ENCODE peak calls at places on chromosomes 4 and X, in four cellular contexts. One of them, this sample, is unnamed.

GRCh38 chr4:52990706-52991105 is 128.6 kb downstream of the RASL11B start:
- DNase-seq in HuH-7.5: no peak
- DNase-seq in AG08396: no peak
- DNase-seq in WERI-Rb-1: no peak
- DNase-seq in this sample: no peak

GRCh38 chr4:110683600-110683999 is 60.7 kb upstream of the PITX2 start:
- DNase-seq in WERI-Rb-1: no peak
- DNase-seq in HuH-7.5: no peak
- DNase-seq in AG08396: no peak
- DNase-seq in this sample: no peak

GRCh38 chr4:36549256-36549655 is 267.8 kb downstream of the DTHD1 start:
- DNase-seq in WERI-Rb-1: no peak
- DNase-seq in AG08396: no peak
- DNase-seq in HuH-7.5: no peak
- DNase-seq in this sample: no peak

GRCh38 chr4:1991596-1992434 is 17.0 kb downstream of the NELFA start:
- DNase-seq in AG08396: no peak
- DNase-seq in WERI-Rb-1: no peak
- DNase-seq in HuH-7.5: no peak
- DNase-seq in this sample: no peak

GRCh38 chr4:75302648-75303047 is 211.6 kb downstream of the RCHY1 start:
- DNase-seq in AG08396: no peak
- DNase-seq in WERI-Rb-1: no peak
- DNase-seq in HuH-7.5: no peak
- DNase-seq in this sample: no peak

GRCh38 chrX:71913156-71913950 is 2.7 kb downstream of the NHSL2 start:
- DNase-seq in WERI-Rb-1: no peak
- DNase-seq in HuH-7.5: no peak
- DNase-seq in AG08396: no peak
- DNase-seq in this sample: peak; percentile 73

GRCh38 chrX:16874458-16875095 is 4.4 kb upstream of the RBBP7 start:
- DNase-seq in WERI-Rb-1: no peak
- DNase-seq in HuH-7.5: no peak
- DNase-seq in AG08396: no peak
- DNase-seq in this sample: no peak

GRCh38 chrX:151393514-151393913 is 3.5 kb upstream of the VMA21 start:
- DNase-seq in WERI-Rb-1: no peak
- DNase-seq in HuH-7.5: no peak
- DNase-seq in AG08396: no peak
- DNase-seq in this sample: no peak

GRCh38 chrX:39728025-39728424 is 369.7 kb downstream of the BCOR start:
- DNase-seq in HuH-7.5: no peak
- DNase-seq in WERI-Rb-1: no peak
- DNase-seq in AG08396: no peak
- DNase-seq in this sample: no peak

GRCh38 chrX:21800344-21800770 is 39.1 kb upstream of the MBTPS2 start:
- DNase-seq in WERI-Rb-1: no peak
- DNase-seq in HuH-7.5: no peak
- DNase-seq in AG08396: no peak
- DNase-seq in this sample: peak; percentile 52

GRCh38 chr4:3525532-3526430 is 6.4 kb downstream of the LRPAP1 start:
- DNase-seq in HuH-7.5: no peak
- DNase-seq in AG08396: no peak
- DNase-seq in WERI-Rb-1: no peak
- DNase-seq in this sample: no peak

GRCh38 chrX:110403839-110404238 is 45.2 kb downstream of the RTL9 start:
- DNase-seq in HuH-7.5: no peak
- DNase-seq in AG08396: no peak
- DNase-seq in WERI-Rb-1: no peak
- DNase-seq in this sample: no peak

GRCh38 chrX:35090801-35091200 is 148.2 kb downstream of the FAM47B start:
- DNase-seq in AG08396: peak; percentile 8
- DNase-seq in WERI-Rb-1: no peak
- DNase-seq in HuH-7.5: no peak
- DNase-seq in this sample: no peak

GRCh38 chr4:86044593-86044985 is 315.3 kb downstream of the MAPK10 start:
- DNase-seq in WERI-Rb-1: no peak
- DNase-seq in HuH-7.5: no peak
- DNase-seq in AG08396: no peak
- DNase-seq in this sample: no peak

GRCh38 chr4:40656221-40656863 is 26.7 kb upstream of the RBM47 start:
- DNase-seq in AG08396: no peak
- DNase-seq in WERI-Rb-1: no peak
- DNase-seq in HuH-7.5: no peak
- DNase-seq in this sample: peak; percentile 72

GRCh38 chrX:68826113-68826980 is 2.5 kb upstream of the EFNB1 start:
- DNase-seq in WERI-Rb-1: no peak
- DNase-seq in AG08396: no peak
- DNase-seq in HuH-7.5: no peak
- DNase-seq in this sample: no peak

GRCh38 chrX:16586371-16587112 is 63.4 kb upstream of the S100G start:
- DNase-seq in WERI-Rb-1: no peak
- DNase-seq in HuH-7.5: no peak
- DNase-seq in AG08396: no peak
- DNase-seq in this sample: no peak

GRCh38 chr4:147518846-147519767 is 38.2 kb downstream of the EDNRA start:
- DNase-seq in AG08396: peak; percentile 52
- DNase-seq in HuH-7.5: peak; percentile 29
- DNase-seq in WERI-Rb-1: peak; percentile 87
- DNase-seq in this sample: peak; percentile 71

GRCh38 chrX:72714471-72714916 is 388 bp upstream of the PHKA1 start:
- DNase-seq in WERI-Rb-1: peak; percentile 37
- DNase-seq in HuH-7.5: no peak
- DNase-seq in AG08396: peak; percentile 60
- DNase-seq in this sample: peak; percentile 78

GRCh38 chrX:111282141-111282540 is 11.9 kb upstream of the CAPN6 start:
- DNase-seq in HuH-7.5: no peak
- DNase-seq in AG08396: no peak
- DNase-seq in WERI-Rb-1: no peak
- DNase-seq in this sample: no peak

GRCh38 chr4:188086858-188087257 is 22.5 kb downstream of the TRIML2 start:
- DNase-seq in AG08396: no peak
- DNase-seq in WERI-Rb-1: no peak
- DNase-seq in HuH-7.5: no peak
- DNase-seq in this sample: no peak

GRCh38 chr4:151739118-151739517 is 21.7 kb downstream of the GATB start:
- DNase-seq in AG08396: no peak
- DNase-seq in HuH-7.5: no peak
- DNase-seq in WERI-Rb-1: no peak
- DNase-seq in this sample: no peak

GRCh38 chr4:166073783-166074182 is 200.7 kb downstream of the TLL1 start:
- DNase-seq in WERI-Rb-1: no peak
- DNase-seq in HuH-7.5: no peak
- DNase-seq in AG08396: no peak
- DNase-seq in this sample: no peak

GRCh38 chr4:3261411-3262207 is 12.7 kb downstream of the MSANTD1 start:
- DNase-seq in AG08396: no peak
- DNase-seq in WERI-Rb-1: peak; percentile 6
- DNase-seq in HuH-7.5: no peak
- DNase-seq in this sample: no peak

GRCh38 chrX:129772796-129773431 is 6.8 kb upstream of the SASH3 start:
- DNase-seq in AG08396: no peak
- DNase-seq in WERI-Rb-1: no peak
- DNase-seq in HuH-7.5: no peak
- DNase-seq in this sample: no peak

GRCh38 chr4:125505637-125506036 is 190.9 kb downstream of the FAT4 start:
- DNase-seq in HuH-7.5: no peak
- DNase-seq in AG08396: no peak
- DNase-seq in WERI-Rb-1: no peak
- DNase-seq in this sample: no peak

GRCh38 chr4:101284546-101284945 is 62.8 kb downstream of the PPP3CA start:
- DNase-seq in AG08396: no peak
- DNase-seq in HuH-7.5: no peak
- DNase-seq in WERI-Rb-1: no peak
- DNase-seq in this sample: no peak

GRCh38 chr4:137532869-137533236 is 559 bp upstream of the PCDH18 start:
- DNase-seq in AG08396: no peak
- DNase-seq in WERI-Rb-1: no peak
- DNase-seq in HuH-7.5: no peak
- DNase-seq in this sample: peak; percentile 1

GRCh38 chrX:23525531-23525930 is 141.8 kb upstream of the PRDX4 start:
- DNase-seq in AG08396: no peak
- DNase-seq in WERI-Rb-1: no peak
- DNase-seq in HuH-7.5: no peak
- DNase-seq in this sample: no peak

GRCh38 chrX:79270401-79270800 is 96.7 kb downstream of the ITM2A start:
- DNase-seq in WERI-Rb-1: no peak
- DNase-seq in AG08396: no peak
- DNase-seq in HuH-7.5: no peak
- DNase-seq in this sample: peak; percentile 19

GRCh38 chrX:115966920-115967319 is 203.6 kb upstream of the AGTR2 start:
- DNase-seq in AG08396: no peak
- DNase-seq in HuH-7.5: no peak
- DNase-seq in WERI-Rb-1: no peak
- DNase-seq in this sample: peak; percentile 1

GRCh38 chr4:173486714-173487392 is 43.2 kb downstream of the HAND2 start:
- DNase-seq in WERI-Rb-1: no peak
- DNase-seq in AG08396: no peak
- DNase-seq in HuH-7.5: no peak
- DNase-seq in this sample: no peak

This sample was measured in NCI-H82.